ENCODE peak calls at places on chromosomes 4 and X, in ten cellular contexts. One of them, this sample, is unnamed.

GRCh38 chr4:67087897-67088296 is 457.4 kb downstream of the CENPC start:
- DNase-seq in body of pancreas: peak; percentile 55
- DNase-seq in GM23338: peak; percentile 78
- DNase-seq in pancreas: no peak
- DNase-seq in left ventricle myocardium inferior: no peak
- DNase-seq in tibial nerve: peak; percentile 21
- DNase-seq in RWPE2: no peak
- DNase-seq in IMR-90: no peak
- DNase-seq in cardiac muscle cell: peak; percentile 57
- DNase-seq in transverse colon: peak; percentile 35
- DNase-seq in this sample: no peak

GRCh38 chr4:163251204-163251603 is 81.2 kb downstream of the NPY1R start:
- DNase-seq in body of pancreas: no peak
- DNase-seq in GM23338: peak; percentile 60
- DNase-seq in pancreas: no peak
- DNase-seq in left ventricle myocardium inferior: no peak
- DNase-seq in tibial nerve: no peak
- DNase-seq in RWPE2: no peak
- DNase-seq in IMR-90: no peak
- DNase-seq in cardiac muscle cell: peak; percentile 22
- DNase-seq in transverse colon: no peak
- DNase-seq in this sample: no peak

GRCh38 chr4:120844528-120844921 is 78.0 kb downstream of the PRDM5 start:
- DNase-seq in body of pancreas: no peak
- DNase-seq in GM23338: no peak
- DNase-seq in pancreas: no peak
- DNase-seq in left ventricle myocardium inferior: no peak
- DNase-seq in tibial nerve: no peak
- DNase-seq in RWPE2: no peak
- DNase-seq in IMR-90: no peak
- DNase-seq in cardiac muscle cell: no peak
- DNase-seq in transverse colon: no peak
- DNase-seq in this sample: no peak

GRCh38 chr4:109434007-109434792 is 585 bp downstream of the SEC24B start:
- DNase-seq in body of pancreas: peak; percentile 48
- DNase-seq in GM23338: peak; percentile 50
- DNase-seq in pancreas: peak; percentile 80
- DNase-seq in left ventricle myocardium inferior: peak; percentile 44
- DNase-seq in tibial nerve: peak; percentile 16
- DNase-seq in RWPE2: no peak
- DNase-seq in IMR-90: peak; percentile 18
- DNase-seq in cardiac muscle cell: peak; percentile 60
- DNase-seq in transverse colon: peak; percentile 35
- DNase-seq in this sample: peak; percentile 72

GRCh38 chr4:121049072-121049599 is 23.2 kb downstream of the NDNF start:
- DNase-seq in body of pancreas: no peak
- DNase-seq in GM23338: no peak
- DNase-seq in pancreas: no peak
- DNase-seq in left ventricle myocardium inferior: no peak
- DNase-seq in tibial nerve: no peak
- DNase-seq in RWPE2: no peak
- DNase-seq in IMR-90: no peak
- DNase-seq in cardiac muscle cell: no peak
- DNase-seq in transverse colon: no peak
- DNase-seq in this sample: no peak

GRCh38 chrX:103461156-103461555 is 58.1 kb downstream of the RAB40A start:
- DNase-seq in body of pancreas: no peak
- DNase-seq in GM23338: no peak
- DNase-seq in pancreas: no peak
- DNase-seq in left ventricle myocardium inferior: no peak
- DNase-seq in tibial nerve: no peak
- DNase-seq in RWPE2: no peak
- DNase-seq in IMR-90: no peak
- DNase-seq in cardiac muscle cell: no peak
- DNase-seq in transverse colon: no peak
- DNase-seq in this sample: no peak

GRCh38 chr4:88737304-88738015 is 39.8 kb upstream of the NAP1L5 start:
- DNase-seq in body of pancreas: peak; percentile 25
- DNase-seq in GM23338: peak; percentile 50
- DNase-seq in pancreas: no peak
- DNase-seq in left ventricle myocardium inferior: no peak
- DNase-seq in tibial nerve: no peak
- DNase-seq in RWPE2: no peak
- DNase-seq in IMR-90: peak; percentile 12
- DNase-seq in cardiac muscle cell: no peak
- DNase-seq in transverse colon: peak; percentile 20
- DNase-seq in this sample: peak; percentile 65

GRCh38 chr4:79913581-79913980 is 159.4 kb downstream of the ANTXR2 start:
- DNase-seq in body of pancreas: no peak
- DNase-seq in GM23338: no peak
- DNase-seq in pancreas: no peak
- DNase-seq in left ventricle myocardium inferior: no peak
- DNase-seq in tibial nerve: no peak
- DNase-seq in RWPE2: no peak
- DNase-seq in IMR-90: peak; percentile 83
- DNase-seq in cardiac muscle cell: peak; percentile 32
- DNase-seq in transverse colon: no peak
- DNase-seq in this sample: no peak

GRCh38 chr4:123398151-123398802 is 1.7 kb downstream of the SPRY1 start:
- DNase-seq in body of pancreas: peak; percentile 77
- DNase-seq in GM23338: peak; percentile 80
- DNase-seq in pancreas: peak; percentile 87
- DNase-seq in left ventricle myocardium inferior: peak; percentile 64
- DNase-seq in tibial nerve: peak; percentile 44
- DNase-seq in RWPE2: peak; percentile 72
- DNase-seq in IMR-90: peak; percentile 62
- DNase-seq in cardiac muscle cell: peak; percentile 89
- DNase-seq in transverse colon: peak; percentile 83
- DNase-seq in this sample: peak; percentile 78
- TF ChIP-seq CTCF in body of pancreas: peak; percentile 44
- TF ChIP-seq CTCF in GM23338: peak; percentile 45
- TF ChIP-seq CTCF in pancreas: peak; percentile 41
- TF ChIP-seq CTCF in left ventricle myocardium inferior: peak; percentile 64
- TF ChIP-seq CTCF in tibial nerve: peak; percentile 44
- TF ChIP-seq CTCF in RWPE2: peak; percentile 72
- TF ChIP-seq CTCF in IMR-90: peak; percentile 64
- TF ChIP-seq CTCF in cardiac muscle cell: no peak
- TF ChIP-seq CTCF in transverse colon: peak; percentile 67
- TF ChIP-seq CTCF in this sample: peak; percentile 52

DNA sequence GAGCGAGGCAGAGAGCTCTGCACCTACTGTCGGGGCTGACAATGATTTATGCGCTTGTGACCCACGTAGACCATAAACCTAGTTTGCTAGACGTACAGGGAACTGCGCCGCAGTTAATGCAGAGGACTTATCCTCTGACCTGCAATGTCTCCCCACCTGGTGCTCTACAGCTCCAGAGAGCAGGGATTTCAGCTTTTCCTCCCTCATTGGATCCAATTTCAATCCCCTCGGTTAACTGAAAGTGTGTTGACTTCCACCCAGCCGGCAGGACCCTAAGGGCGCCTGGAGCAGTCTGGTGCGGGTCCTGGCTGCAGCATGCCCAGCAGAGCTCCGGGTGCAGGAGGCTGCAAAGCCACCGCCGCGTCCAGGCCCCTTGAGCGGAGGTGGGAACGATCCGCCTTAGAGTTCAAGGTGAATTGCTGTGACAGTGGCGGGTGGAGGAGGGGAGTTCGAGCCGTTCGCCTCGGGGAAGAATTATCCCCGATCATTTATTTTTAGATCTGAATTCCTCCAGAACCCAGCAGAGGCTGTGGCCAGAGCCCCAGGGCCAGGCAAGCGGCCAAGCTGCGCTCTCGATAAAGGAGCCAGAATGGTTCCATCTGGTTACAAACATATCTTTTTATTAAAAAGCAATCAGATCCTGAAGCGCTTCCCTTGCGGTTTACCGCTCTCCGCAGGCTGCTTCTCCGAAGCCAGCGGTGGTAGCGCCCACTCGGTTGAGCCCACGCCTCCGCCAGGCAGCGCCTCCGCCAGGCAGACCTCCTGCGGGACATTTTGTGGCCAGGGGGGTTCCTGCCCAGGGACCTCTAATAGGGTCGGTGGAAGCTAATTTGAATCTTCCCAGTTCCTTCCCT is 66.0 kb downstream of the FBXO8 start:
- DNase-seq in body of pancreas: peak; percentile 27
- DNase-seq in GM23338: peak; percentile 33
- DNase-seq in pancreas: peak; percentile 64
- DNase-seq in left ventricle myocardium inferior: peak; percentile 42
- DNase-seq in tibial nerve: no peak
- DNase-seq in RWPE2: no peak
- DNase-seq in IMR-90: peak; percentile 37
- DNase-seq in cardiac muscle cell: peak; percentile 44
- DNase-seq in transverse colon: no peak
- DNase-seq in this sample: no peak
- H3K27ac ChIP-seq in body of pancreas: no peak overlapping the region
- H3K27ac ChIP-seq in GM23338: no peak overlapping the region
- H3K27ac ChIP-seq in pancreas: no peak overlapping the region
- H3K27ac ChIP-seq in left ventricle myocardium inferior: peak overlapping the region; percentile 81
- H3K27ac ChIP-seq in tibial nerve: no peak overlapping the region
- H3K27ac ChIP-seq in RWPE2: no peak overlapping the region
- H3K27ac ChIP-seq in IMR-90: no peak overlapping the region
- H3K27ac ChIP-seq in cardiac muscle cell: no peak overlapping the region
- H3K27ac ChIP-seq in transverse colon: peak overlapping the region; percentile 57
- H3K27ac ChIP-seq in this sample: peak overlapping the region; percentile 39

GRCh38 chr4:48906283-48907173 is at the start of gene OCIAD2:
- DNase-seq in body of pancreas: peak; percentile 89
- DNase-seq in GM23338: peak; percentile 95
- DNase-seq in pancreas: peak; percentile 92
- DNase-seq in left ventricle myocardium inferior: peak; percentile 45
- DNase-seq in tibial nerve: no peak
- DNase-seq in RWPE2: peak; percentile 70
- DNase-seq in IMR-90: no peak
- DNase-seq in cardiac muscle cell: peak; percentile 52
- DNase-seq in transverse colon: peak; percentile 86
- DNase-seq in this sample: no peak

GRCh38 chr4:48905363-48906015 is 1.1 kb downstream of the OCIAD2 start:
- DNase-seq in body of pancreas: peak; percentile 52
- DNase-seq in GM23338: peak; percentile 22
- DNase-seq in pancreas: no peak
- DNase-seq in left ventricle myocardium inferior: no peak
- DNase-seq in tibial nerve: no peak
- DNase-seq in RWPE2: no peak
- DNase-seq in IMR-90: peak; percentile 61
- DNase-seq in cardiac muscle cell: no peak
- DNase-seq in transverse colon: peak; percentile 27
- DNase-seq in this sample: no peak

GRCh38 chr4:48904101-48904500 is 2.5 kb downstream of the OCIAD2 start:
- DNase-seq in body of pancreas: no peak
- DNase-seq in GM23338: no peak
- DNase-seq in pancreas: no peak
- DNase-seq in left ventricle myocardium inferior: no peak
- DNase-seq in tibial nerve: no peak
- DNase-seq in RWPE2: no peak
- DNase-seq in IMR-90: no peak
- DNase-seq in cardiac muscle cell: no peak
- DNase-seq in transverse colon: no peak
- DNase-seq in this sample: no peak

GRCh38 chr4:48902266-48902665 is 4.3 kb downstream of the OCIAD2 start:
- DNase-seq in body of pancreas: no peak
- DNase-seq in GM23338: no peak
- DNase-seq in pancreas: no peak
- DNase-seq in left ventricle myocardium inferior: no peak
- DNase-seq in tibial nerve: no peak
- DNase-seq in RWPE2: no peak
- DNase-seq in IMR-90: peak; percentile 30
- DNase-seq in cardiac muscle cell: no peak
- DNase-seq in transverse colon: peak; percentile 36
- DNase-seq in this sample: no peak

DNA sequence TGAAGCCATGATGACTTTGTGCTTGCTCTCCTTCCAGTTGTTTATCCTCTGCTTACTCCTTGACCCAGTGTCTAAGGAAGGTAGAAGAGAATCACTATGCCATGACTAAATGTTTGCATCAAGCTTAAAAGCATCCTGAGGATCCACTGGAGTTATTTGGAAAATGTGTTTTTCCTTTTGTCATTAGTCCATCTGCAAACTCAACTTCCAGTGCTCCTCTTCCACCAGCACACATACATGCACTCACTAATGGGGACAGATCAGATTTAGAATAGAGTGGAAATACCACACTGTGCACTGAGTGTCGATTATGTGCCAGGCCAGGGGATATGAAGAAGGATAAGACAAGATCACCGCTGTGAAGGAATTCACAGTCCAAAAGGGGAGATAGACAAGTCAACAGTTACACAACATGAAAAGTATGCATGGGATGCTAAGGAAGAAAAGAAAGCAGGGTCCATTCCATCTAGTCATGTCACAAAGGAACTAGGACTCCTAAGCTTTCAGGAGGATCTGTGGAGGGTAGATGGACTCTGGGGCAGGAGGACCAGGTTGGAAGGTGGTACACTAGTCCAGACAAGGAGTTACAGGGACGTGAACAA is 1.9 kb downstream of the OCIAD2 start:
- DNase-seq in body of pancreas: no peak
- DNase-seq in GM23338: no peak
- DNase-seq in pancreas: no peak
- DNase-seq in left ventricle myocardium inferior: no peak
- DNase-seq in tibial nerve: no peak
- DNase-seq in RWPE2: no peak
- DNase-seq in IMR-90: peak; percentile 29
- DNase-seq in cardiac muscle cell: no peak
- DNase-seq in transverse colon: no peak
- DNase-seq in this sample: no peak
- H3K4me3 ChIP-seq in body of pancreas: no peak overlapping the region
- H3K4me3 ChIP-seq in GM23338: no peak overlapping the region
- H3K4me3 ChIP-seq in pancreas: no peak overlapping the region
- H3K4me3 ChIP-seq in left ventricle myocardium inferior: no peak overlapping the region
- H3K4me3 ChIP-seq in tibial nerve: no peak overlapping the region
- H3K4me3 ChIP-seq in RWPE2: no peak overlapping the region
- H3K4me3 ChIP-seq in IMR-90: no peak overlapping the region
- H3K4me3 ChIP-seq in cardiac muscle cell: no peak overlapping the region
- H3K4me3 ChIP-seq in transverse colon: no peak overlapping the region
- H3K4me3 ChIP-seq in this sample: no peak overlapping the region

GRCh38 chr4:10656988-10657387 is 27.6 kb downstream of the CLNK start:
- DNase-seq in body of pancreas: no peak
- DNase-seq in GM23338: no peak
- DNase-seq in pancreas: no peak
- DNase-seq in left ventricle myocardium inferior: no peak
- DNase-seq in tibial nerve: no peak
- DNase-seq in RWPE2: no peak
- DNase-seq in IMR-90: peak; percentile 43
- DNase-seq in cardiac muscle cell: no peak
- DNase-seq in transverse colon: no peak
- DNase-seq in this sample: no peak

GRCh38 chr4:10659251-10659650 is 25.3 kb downstream of the CLNK start:
- DNase-seq in body of pancreas: no peak
- DNase-seq in GM23338: no peak
- DNase-seq in pancreas: no peak
- DNase-seq in left ventricle myocardium inferior: no peak
- DNase-seq in tibial nerve: no peak
- DNase-seq in RWPE2: no peak
- DNase-seq in IMR-90: no peak
- DNase-seq in cardiac muscle cell: no peak
- DNase-seq in transverse colon: no peak
- DNase-seq in this sample: no peak

GRCh38 chr4:10664408-10664807 is 20.2 kb downstream of the CLNK start:
- DNase-seq in body of pancreas: no peak
- DNase-seq in GM23338: no peak
- DNase-seq in pancreas: no peak
- DNase-seq in left ventricle myocardium inferior: peak; percentile 22
- DNase-seq in tibial nerve: no peak
- DNase-seq in RWPE2: no peak
- DNase-seq in IMR-90: peak; percentile 87
- DNase-seq in cardiac muscle cell: no peak
- DNase-seq in transverse colon: no peak
- DNase-seq in this sample: no peak

GRCh38 chr4:10662937-10663336 is 21.6 kb downstream of the CLNK start:
- DNase-seq in body of pancreas: no peak
- DNase-seq in GM23338: no peak
- DNase-seq in pancreas: no peak
- DNase-seq in left ventricle myocardium inferior: no peak
- DNase-seq in tibial nerve: no peak
- DNase-seq in RWPE2: no peak
- DNase-seq in IMR-90: no peak
- DNase-seq in cardiac muscle cell: peak; percentile 47
- DNase-seq in transverse colon: no peak
- DNase-seq in this sample: no peak

GRCh38 chr4:10661047-10661446 is 23.5 kb downstream of the CLNK start:
- DNase-seq in body of pancreas: no peak
- DNase-seq in GM23338: no peak
- DNase-seq in pancreas: no peak
- DNase-seq in left ventricle myocardium inferior: no peak
- DNase-seq in tibial nerve: no peak
- DNase-seq in RWPE2: no peak
- DNase-seq in IMR-90: no peak
- DNase-seq in cardiac muscle cell: no peak
- DNase-seq in transverse colon: no peak
- DNase-seq in this sample: no peak
- TF ChIP-seq CTCF in body of pancreas: no peak
- TF ChIP-seq CTCF in GM23338: no peak
- TF ChIP-seq CTCF in pancreas: no peak
- TF ChIP-seq CTCF in left ventricle myocardium inferior: no peak
- TF ChIP-seq CTCF in tibial nerve: no peak
- TF ChIP-seq CTCF in RWPE2: no peak
- TF ChIP-seq CTCF in IMR-90: no peak
- TF ChIP-seq CTCF in cardiac muscle cell: no peak
- TF ChIP-seq CTCF in transverse colon: no peak
- TF ChIP-seq CTCF in this sample: no peak